ENCODE peak calls at places on chromosome 1, in four cellular contexts. U is osteoblast, F is pancreas, Y is AG20443. L is an unnamed sample.

GRCh38 chr1:14980801-14981200 is 172.7 kb upstream of the TMEM51 start:
- DNase-seq in U (no peak), F (no peak), Y (no peak), L (no peak)

GRCh38 chr1:160807242-160807641 is 11.3 kb downstream of the LY9 start:
- DNase-seq in U (no peak), F (no peak), Y (no peak), L (no peak)

GRCh38 chr1:247387096-247387495 is 28.9 kb upstream of the NLRP3 start:
- DNase-seq in U (no peak), F (no peak), Y (no peak), L (no peak)

GRCh38 chr1:93616996-93617669 is 64.5 kb downstream of the BCAR3 start:
- DNase-seq in U (no peak), Y (no peak), F (peak), L (no peak)

GRCh38 chr1:10207810-10208209 is 2.6 kb upstream of the KIF1B start:
- DNase-seq in Y (no peak), F (no peak), U (peak), L (no peak)

GRCh38 chr1:204334455-204334854 is 25.3 kb downstream of the PLEKHA6 start:
- DNase-seq in U (no peak), F (no peak), Y (no peak), L (no peak)

GRCh38 chr1:150973826-150974579 is 632 bp downstream of the CERS2 start:
- DNase-seq in U (peak), Y (peak), F (peak), L (no peak)

GRCh38 chr1:26403656-26404055 is 7.0 kb upstream of the LIN28A start:
- DNase-seq in F (no peak), U (peak), Y (no peak), L (no peak)

L was measured in D721Med.